ENCODE peak calls at places on chromosome X, in four cellular contexts. One of them, this sample, is unnamed.

GRCh38 chrX:1883772-1884171 is 268.9 kb downstream of the ASMT start:
- DNase-seq in GM12878: no peak
- DNase-seq in K562: no peak
- DNase-seq in HepG2: no peak
- DNase-seq in this sample: no peak

GRCh38 chrX:44828008-44828605 is 15.7 kb upstream of the DUSP21 start:
- DNase-seq in K562: no peak
- DNase-seq in HepG2: no peak
- DNase-seq in GM12878: no peak
- DNase-seq in this sample: peak

GRCh38 chrX:26851981-26852380 is 611.2 kb downstream of the PPP4R3C start:
- DNase-seq in HepG2: peak
- DNase-seq in GM12878: no peak
- DNase-seq in K562: no peak
- DNase-seq in this sample: no peak

GRCh38 chrX:55867708-55868107 is 150.2 kb downstream of the RRAGB start:
- DNase-seq in HepG2: no peak
- DNase-seq in K562: no peak
- DNase-seq in GM12878: no peak
- DNase-seq in this sample: no peak

GRCh38 chrX:15349046-15349445 is 13.7 kb upstream of the PIGA start:
- DNase-seq in K562: peak
- DNase-seq in HepG2: peak
- DNase-seq in GM12878: no peak
- DNase-seq in this sample: peak

GRCh38 chrX:150848914-150849365 is 49.5 kb downstream of the CD99L2 start:
- DNase-seq in GM12878: no peak
- DNase-seq in K562: no peak
- DNase-seq in HepG2: peak
- DNase-seq in this sample: peak

GRCh38 chrX:2707334-2707760 is 16.3 kb downstream of the CD99 start:
- DNase-seq in K562: no peak
- DNase-seq in GM12878: peak
- DNase-seq in HepG2: peak
- DNase-seq in this sample: peak

GRCh38 chrX:30627818-30628652 is 25.2 kb upstream of the GK start:
- DNase-seq in GM12878: no peak
- DNase-seq in K562: no peak
- DNase-seq in HepG2: peak
- DNase-seq in this sample: peak

GRCh38 chrX:129193357-129193756 is 329.9 kb downstream of the SMARCA1 start:
- DNase-seq in GM12878: no peak
- DNase-seq in HepG2: peak
- DNase-seq in K562: no peak
- DNase-seq in this sample: no peak

GRCh38 chrX:10769696-10770619 is 149.6 kb upstream of the MID1 start:
- DNase-seq in K562: no peak
- DNase-seq in HepG2: no peak
- DNase-seq in GM12878: no peak
- DNase-seq in this sample: no peak

GRCh38 chrX:10579753-10580060 is 40.7 kb downstream of the MID1 start:
- DNase-seq in GM12878: no peak
- DNase-seq in K562: no peak
- DNase-seq in HepG2: no peak
- DNase-seq in this sample: no peak

GRCh38 chrX:19924285-19924684 is 36.9 kb upstream of the SH3KBP1 start:
- DNase-seq in GM12878: no peak
- DNase-seq in K562: no peak
- DNase-seq in HepG2: no peak
- DNase-seq in this sample: no peak

GRCh38 chrX:97740886-97741285 is 857.2 kb downstream of the RPA4 start:
- DNase-seq in HepG2: no peak
- DNase-seq in K562: no peak
- DNase-seq in GM12878: no peak
- DNase-seq in this sample: no peak

GRCh38 chrX:46653482-46653881 is 79.9 kb downstream of the CHST7 start:
- DNase-seq in K562: no peak
- DNase-seq in HepG2: peak
- DNase-seq in GM12878: no peak
- DNase-seq in this sample: peak

GRCh38 chrX:44106864-44107263 is 133.7 kb upstream of the NDP start:
- DNase-seq in HepG2: no peak
- DNase-seq in K562: no peak
- DNase-seq in GM12878: no peak
- DNase-seq in this sample: no peak

GRCh38 chrX:41010188-41010846 is 74.9 kb upstream of the USP9X start:
- DNase-seq in GM12878: no peak
- DNase-seq in HepG2: peak
- DNase-seq in K562: peak
- DNase-seq in this sample: peak
- TF ChIP-seq POLR2A in GM12878: no peak
- TF ChIP-seq POLR2A in HepG2: peak
- TF ChIP-seq POLR2A in K562: peak
- TF ChIP-seq POLR2A in this sample: peak

GRCh38 chrX:110420771-110421498 is 62.3 kb downstream of the RTL9 start:
- DNase-seq in GM12878: no peak
- DNase-seq in K562: no peak
- DNase-seq in HepG2: no peak
- DNase-seq in this sample: peak
- TF ChIP-seq CHD4 in GM12878: no peak
- TF ChIP-seq CHD4 in K562: no peak
- TF ChIP-seq CHD4 in HepG2: no peak
- TF ChIP-seq CHD4 in this sample: no peak

DNA sequence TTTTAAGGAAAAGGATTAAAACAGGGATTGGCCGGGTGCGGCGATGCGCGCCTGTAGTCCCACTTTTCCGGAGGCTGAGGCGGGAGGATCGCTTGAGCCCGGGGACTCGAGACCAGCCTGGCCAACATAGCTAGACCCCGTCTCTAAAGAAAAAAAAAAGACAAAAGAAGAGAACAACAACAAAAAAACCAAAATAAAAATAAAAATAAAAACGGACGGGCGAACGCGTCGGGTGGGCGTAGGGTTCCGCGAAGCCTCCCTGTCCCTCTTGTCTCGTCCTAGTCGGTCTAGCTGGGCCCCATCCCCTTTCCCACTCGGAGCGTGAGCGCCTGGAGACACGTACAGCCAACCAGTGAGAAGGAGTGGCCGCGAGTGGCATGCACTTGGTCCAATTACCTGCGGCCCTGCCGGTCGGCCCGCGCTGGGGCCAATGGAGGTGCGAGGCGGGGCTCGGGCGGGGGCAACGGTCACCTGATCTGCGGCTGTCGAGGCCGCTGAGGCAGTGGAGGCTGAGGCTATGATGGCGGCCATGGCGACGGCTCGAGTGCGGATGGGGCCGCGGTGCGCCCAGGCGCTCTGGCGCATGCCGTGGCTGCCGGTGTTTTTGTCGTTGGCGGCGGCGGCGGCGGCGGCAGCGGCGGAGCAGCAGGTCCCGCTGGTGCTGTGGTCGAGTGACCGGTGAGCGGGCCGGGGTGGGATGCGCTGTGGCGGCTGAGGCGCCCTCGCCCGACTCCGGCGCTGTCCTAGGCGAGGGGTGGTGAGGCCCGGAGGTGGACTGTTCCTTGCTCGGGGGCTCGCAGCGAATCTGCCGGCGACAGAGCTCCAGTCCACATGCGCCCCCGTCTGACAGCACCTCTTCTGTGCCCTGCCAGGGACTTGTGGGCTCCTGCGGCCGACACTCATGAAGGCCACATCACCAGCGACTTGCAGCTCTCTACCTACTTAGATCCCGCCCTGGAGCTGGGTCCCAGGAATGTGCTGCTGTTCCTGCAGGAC is at the start of gene ATP6AP1:
- DNase-seq in K562: peak
- DNase-seq in HepG2: peak
- DNase-seq in GM12878: peak
- DNase-seq in this sample: peak
- TF ChIP-seq POLR2A in K562: peak
- TF ChIP-seq POLR2A in HepG2: no peak
- TF ChIP-seq POLR2A in GM12878: peak
- TF ChIP-seq POLR2A in this sample: peak

DNA sequence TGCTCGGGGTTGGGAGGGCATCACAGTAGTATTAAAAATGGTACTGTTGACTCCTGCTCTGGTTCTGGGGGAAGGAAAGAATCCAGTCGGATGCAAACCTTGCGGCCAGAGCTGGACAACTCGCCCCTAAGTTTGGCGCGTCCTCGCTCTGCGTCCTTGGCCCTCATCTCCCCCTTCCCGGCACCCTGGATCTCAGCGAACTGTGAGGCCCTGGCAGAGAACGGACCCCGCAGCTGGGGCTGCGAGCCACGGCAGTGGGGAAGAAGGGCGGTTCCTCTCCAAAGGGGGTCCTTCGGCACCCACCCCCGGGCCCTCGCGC is 14.0 kb downstream of the ARHGEF6 start:
- DNase-seq in GM12878: no peak
- DNase-seq in K562: no peak
- DNase-seq in HepG2: no peak
- DNase-seq in this sample: no peak
- TF ChIP-seq CHD4 in GM12878: no peak
- TF ChIP-seq CHD4 in K562: no peak
- TF ChIP-seq CHD4 in HepG2: no peak
- TF ChIP-seq CHD4 in this sample: no peak

GRCh38 chrX:16635040-16635439 is 14.9 kb upstream of the S100G start:
- DNase-seq in GM12878: no peak
- DNase-seq in HepG2: no peak
- DNase-seq in K562: no peak
- DNase-seq in this sample: no peak

GRCh38 chrX:16633754-16634153 is 16.2 kb upstream of the S100G start:
- DNase-seq in K562: no peak
- DNase-seq in HepG2: no peak
- DNase-seq in GM12878: no peak
- DNase-seq in this sample: no peak

DNA sequence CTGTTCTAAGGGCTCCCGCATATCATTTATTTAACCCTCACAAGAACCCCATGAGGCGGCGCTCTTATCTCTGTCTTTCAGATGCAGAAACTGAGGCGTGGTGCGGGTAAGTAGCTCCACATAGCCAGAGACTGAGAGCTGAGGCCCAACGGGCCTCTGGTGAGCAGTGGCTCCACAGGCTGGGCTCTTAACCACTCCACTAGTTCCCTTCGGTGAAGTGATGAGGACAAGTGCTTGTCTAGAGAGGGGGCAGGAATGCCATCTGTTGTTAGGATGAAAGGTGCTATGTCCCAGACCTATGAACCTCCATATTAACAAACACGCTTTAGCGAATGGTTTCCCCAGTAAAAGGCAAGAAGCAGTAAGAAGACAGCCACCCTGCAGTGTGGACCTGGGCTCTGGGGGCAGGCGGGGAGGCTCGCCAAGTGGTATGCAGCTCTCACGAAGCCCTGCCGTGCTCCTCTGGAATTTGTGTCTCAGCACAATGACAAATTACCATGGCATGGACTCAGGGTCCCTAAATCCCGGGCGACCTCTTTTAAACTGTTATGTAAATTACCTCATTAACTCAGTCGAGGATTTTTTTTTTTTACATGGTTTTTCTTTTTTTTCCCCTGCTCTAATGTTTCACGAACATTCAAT is 20.9 kb upstream of the S100G start:
- DNase-seq in HepG2: no peak
- DNase-seq in K562: peak
- DNase-seq in GM12878: no peak
- DNase-seq in this sample: no peak
- TF ChIP-seq POLR2A in HepG2: no peak
- TF ChIP-seq POLR2A in K562: no peak
- TF ChIP-seq POLR2A in GM12878: no peak
- TF ChIP-seq POLR2A in this sample: no peak

GRCh38 chrX:154715825-154716224 is 35.1 kb downstream of the GAB3 start:
- DNase-seq in HepG2: no peak
- DNase-seq in K562: no peak
- DNase-seq in GM12878: no peak
- DNase-seq in this sample: no peak

GRCh38 chrX:154711264-154711663 is 39.6 kb downstream of the GAB3 start:
- DNase-seq in GM12878: no peak
- DNase-seq in K562: no peak
- DNase-seq in HepG2: no peak
- DNase-seq in this sample: no peak

GRCh38 chrX:154710309-154710708 is 40.6 kb downstream of the GAB3 start:
- DNase-seq in K562: peak
- DNase-seq in HepG2: no peak
- DNase-seq in GM12878: no peak
- DNase-seq in this sample: no peak

GRCh38 chrX:154714925-154715324 is 36.0 kb downstream of the GAB3 start:
- DNase-seq in GM12878: no peak
- DNase-seq in K562: peak
- DNase-seq in HepG2: peak
- DNase-seq in this sample: peak

GRCh38 chrX:154712781-154713391 is 38.0 kb downstream of the GAB3 start:
- DNase-seq in HepG2: no peak
- DNase-seq in K562: no peak
- DNase-seq in GM12878: peak
- DNase-seq in this sample: no peak
- TF ChIP-seq CHD4 in HepG2: no peak
- TF ChIP-seq CHD4 in K562: no peak
- TF ChIP-seq CHD4 in GM12878: no peak
- TF ChIP-seq CHD4 in this sample: no peak

This sample was measured in A549.